ENCODE peak calls at places on chromosomes 2 and 18, in five cellular contexts. One of them, this sample, is unnamed.

GRCh38 chr18:37980556-37980955 is 415.0 kb upstream of the CELF4 start:
- DNase-seq in brain microvascular endothelial cell: no peak
- DNase-seq in keratinocyte: no peak
- DNase-seq in choroid plexus epithelial cell: no peak
- DNase-seq in cardiac fibroblast: no peak
- DNase-seq in this sample: no peak

GRCh38 chr2:88022522-88022921 is 6.2 kb upstream of the RNU2-63P start:
- DNase-seq in brain microvascular endothelial cell: no peak
- DNase-seq in keratinocyte: no peak
- DNase-seq in choroid plexus epithelial cell: no peak
- DNase-seq in cardiac fibroblast: no peak
- DNase-seq in this sample: no peak

GRCh38 chr2:227862741-227863588 is 8.5 kb upstream of the DAW1 start:
- DNase-seq in brain microvascular endothelial cell: peak
- DNase-seq in keratinocyte: peak
- DNase-seq in choroid plexus epithelial cell: peak
- DNase-seq in cardiac fibroblast: peak
- DNase-seq in this sample: peak

GRCh38 chr18:55485666-55486065 is 102.3 kb downstream of the TCF4 start:
- DNase-seq in brain microvascular endothelial cell: peak
- DNase-seq in keratinocyte: no peak
- DNase-seq in choroid plexus epithelial cell: peak
- DNase-seq in cardiac fibroblast: peak
- DNase-seq in this sample: peak

GRCh38 chr2:18117592-18117991 is 239.1 kb downstream of the KCNS3 start:
- DNase-seq in brain microvascular endothelial cell: peak
- DNase-seq in keratinocyte: peak
- DNase-seq in choroid plexus epithelial cell: peak
- DNase-seq in cardiac fibroblast: peak
- DNase-seq in this sample: peak

GRCh38 chr18:24490545-24490944 is 30.1 kb downstream of the HRH4 start:
- DNase-seq in brain microvascular endothelial cell: no peak
- DNase-seq in keratinocyte: no peak
- DNase-seq in choroid plexus epithelial cell: no peak
- DNase-seq in cardiac fibroblast: peak
- DNase-seq in this sample: no peak

GRCh38 chr2:160140471-160140870 is 59.6 kb downstream of the ITGB6 start:
- DNase-seq in brain microvascular endothelial cell: peak
- DNase-seq in keratinocyte: no peak
- DNase-seq in choroid plexus epithelial cell: peak
- DNase-seq in cardiac fibroblast: peak
- DNase-seq in this sample: no peak

GRCh38 chr2:146602383-146602782 is 1242.4 kb upstream of the ACVR2A start:
- DNase-seq in brain microvascular endothelial cell: peak
- DNase-seq in keratinocyte: no peak
- DNase-seq in choroid plexus epithelial cell: peak
- DNase-seq in cardiac fibroblast: peak
- DNase-seq in this sample: peak

GRCh38 chr18:67735506-67735905 is 219.0 kb upstream of the DSEL start:
- DNase-seq in brain microvascular endothelial cell: no peak
- DNase-seq in keratinocyte: no peak
- DNase-seq in choroid plexus epithelial cell: no peak
- DNase-seq in cardiac fibroblast: no peak
- DNase-seq in this sample: peak

GRCh38 chr2:173058097-173058496 is 17.5 kb upstream of the MAP3K20 start:
- DNase-seq in brain microvascular endothelial cell: no peak
- DNase-seq in keratinocyte: no peak
- DNase-seq in choroid plexus epithelial cell: no peak
- DNase-seq in cardiac fibroblast: peak
- DNase-seq in this sample: no peak

GRCh38 chr2:230788554-230789175 is 76.0 kb downstream of the CAB39 start:
- DNase-seq in brain microvascular endothelial cell: no peak
- DNase-seq in keratinocyte: no peak
- DNase-seq in choroid plexus epithelial cell: no peak
- DNase-seq in cardiac fibroblast: no peak
- DNase-seq in this sample: no peak

GRCh38 chr18:13570216-13570615 is 156.1 kb downstream of the FAM210A start:
- DNase-seq in brain microvascular endothelial cell: no peak
- DNase-seq in keratinocyte: no peak
- DNase-seq in choroid plexus epithelial cell: no peak
- DNase-seq in cardiac fibroblast: no peak
- DNase-seq in this sample: no peak

GRCh38 chr2:869357-869871 is 81.2 kb upstream of the SNTG2 start:
- DNase-seq in brain microvascular endothelial cell: no peak
- DNase-seq in keratinocyte: no peak
- DNase-seq in choroid plexus epithelial cell: peak
- DNase-seq in cardiac fibroblast: no peak
- DNase-seq in this sample: no peak

GRCh38 chr2:202337706-202338346 is 38.3 kb upstream of the BMPR2 start:
- DNase-seq in brain microvascular endothelial cell: no peak
- DNase-seq in keratinocyte: no peak
- DNase-seq in choroid plexus epithelial cell: no peak
- DNase-seq in cardiac fibroblast: no peak
- DNase-seq in this sample: no peak

GRCh38 chr2:127498386-127498785 is 27.9 kb downstream of the IWS1 start:
- DNase-seq in brain microvascular endothelial cell: no peak
- DNase-seq in keratinocyte: no peak
- DNase-seq in choroid plexus epithelial cell: peak
- DNase-seq in cardiac fibroblast: peak
- DNase-seq in this sample: peak

GRCh38 chr2:119367472-119368099 is 809 bp downstream of the DBI start:
- DNase-seq in brain microvascular endothelial cell: no peak
- DNase-seq in keratinocyte: no peak
- DNase-seq in choroid plexus epithelial cell: peak
- DNase-seq in cardiac fibroblast: no peak
- DNase-seq in this sample: peak

GRCh38 chr2:180848393-180848792 is 132.0 kb upstream of the UBE2E3 start:
- DNase-seq in brain microvascular endothelial cell: no peak
- DNase-seq in keratinocyte: no peak
- DNase-seq in choroid plexus epithelial cell: no peak
- DNase-seq in cardiac fibroblast: no peak
- DNase-seq in this sample: peak

GRCh38 chr2:37590119-37590571 is 81.3 kb downstream of the CDC42EP3 start:
- DNase-seq in brain microvascular endothelial cell: peak
- DNase-seq in keratinocyte: no peak
- DNase-seq in choroid plexus epithelial cell: peak
- DNase-seq in cardiac fibroblast: peak
- DNase-seq in this sample: no peak

GRCh38 chr2:9638532-9638931 is 7.7 kb upstream of the YWHAQ start:
- DNase-seq in brain microvascular endothelial cell: peak
- DNase-seq in keratinocyte: no peak
- DNase-seq in choroid plexus epithelial cell: peak
- DNase-seq in cardiac fibroblast: peak
- DNase-seq in this sample: peak

GRCh38 chr2:60558536-60558935 is 5.1 kb upstream of the BCL11A start:
- DNase-seq in brain microvascular endothelial cell: no peak
- DNase-seq in keratinocyte: no peak
- DNase-seq in choroid plexus epithelial cell: no peak
- DNase-seq in cardiac fibroblast: no peak
- DNase-seq in this sample: no peak

GRCh38 chr2:207674826-207675225 is 36.6 kb upstream of the CCNYL1 start:
- DNase-seq in brain microvascular endothelial cell: no peak
- DNase-seq in keratinocyte: no peak
- DNase-seq in choroid plexus epithelial cell: no peak
- DNase-seq in cardiac fibroblast: no peak
- DNase-seq in this sample: no peak

GRCh38 chr2:16553222-16553621 is 112.4 kb downstream of the CYRIA start:
- DNase-seq in brain microvascular endothelial cell: peak
- DNase-seq in keratinocyte: no peak
- DNase-seq in choroid plexus epithelial cell: peak
- DNase-seq in cardiac fibroblast: peak
- DNase-seq in this sample: peak

GRCh38 chr2:4556136-4556535 is 852.8 kb downstream of the DCDC2C start:
- DNase-seq in brain microvascular endothelial cell: peak
- DNase-seq in keratinocyte: no peak
- DNase-seq in choroid plexus epithelial cell: peak
- DNase-seq in cardiac fibroblast: no peak
- DNase-seq in this sample: no peak
- H3K4me3 ChIP-seq in brain microvascular endothelial cell: no peak
- H3K4me3 ChIP-seq in keratinocyte: no peak
- H3K4me3 ChIP-seq in choroid plexus epithelial cell: no peak
- H3K4me3 ChIP-seq in cardiac fibroblast: no peak
- H3K4me3 ChIP-seq in this sample: no peak

DNA sequence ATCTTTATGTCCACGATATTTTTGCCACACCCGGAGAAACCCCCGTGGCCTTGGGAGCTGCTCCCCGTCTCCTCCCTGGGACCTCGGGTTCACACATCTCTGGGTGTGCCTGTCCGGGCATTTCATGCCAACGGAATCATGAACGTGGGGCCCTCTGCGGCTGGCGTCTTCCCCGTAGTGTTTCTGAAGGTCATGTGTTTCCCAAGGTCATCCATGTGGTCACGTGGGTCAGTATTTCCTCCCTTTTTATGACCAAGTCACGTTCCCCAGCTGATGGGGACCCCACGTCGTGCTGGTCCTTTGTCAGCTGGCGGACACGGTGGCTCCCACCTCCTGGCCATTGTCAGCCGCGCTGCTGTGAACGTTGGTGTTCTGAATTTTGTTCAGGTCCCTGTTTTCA is 135.7 kb downstream of the NFATC1 start:
- DNase-seq in brain microvascular endothelial cell: no peak
- DNase-seq in keratinocyte: no peak
- DNase-seq in choroid plexus epithelial cell: no peak
- DNase-seq in cardiac fibroblast: no peak
- DNase-seq in this sample: no peak
- TF ChIP-seq CTCF in brain microvascular endothelial cell: no peak
- TF ChIP-seq CTCF in keratinocyte: no peak
- TF ChIP-seq CTCF in choroid plexus epithelial cell: no peak
- TF ChIP-seq CTCF in cardiac fibroblast: no peak
- TF ChIP-seq CTCF in this sample: no peak

GRCh38 chr2:26883971-26884370 is 36.0 kb downstream of the DPYSL5 start:
- DNase-seq in brain microvascular endothelial cell: no peak
- DNase-seq in keratinocyte: no peak
- DNase-seq in choroid plexus epithelial cell: no peak
- DNase-seq in cardiac fibroblast: no peak
- DNase-seq in this sample: no peak

GRCh38 chr2:26880910-26881435 is 33.0 kb downstream of the DPYSL5 start:
- DNase-seq in brain microvascular endothelial cell: no peak
- DNase-seq in keratinocyte: no peak
- DNase-seq in choroid plexus epithelial cell: no peak
- DNase-seq in cardiac fibroblast: no peak
- DNase-seq in this sample: no peak

GRCh38 chr2:26887142-26887541 is 39.2 kb downstream of the DPYSL5 start:
- DNase-seq in brain microvascular endothelial cell: no peak
- DNase-seq in keratinocyte: no peak
- DNase-seq in choroid plexus epithelial cell: no peak
- DNase-seq in cardiac fibroblast: no peak
- DNase-seq in this sample: no peak

GRCh38 chr2:26885651-26886329 is 37.9 kb downstream of the DPYSL5 start:
- DNase-seq in brain microvascular endothelial cell: no peak
- DNase-seq in keratinocyte: no peak
- DNase-seq in choroid plexus epithelial cell: no peak
- DNase-seq in cardiac fibroblast: no peak
- DNase-seq in this sample: no peak

DNA sequence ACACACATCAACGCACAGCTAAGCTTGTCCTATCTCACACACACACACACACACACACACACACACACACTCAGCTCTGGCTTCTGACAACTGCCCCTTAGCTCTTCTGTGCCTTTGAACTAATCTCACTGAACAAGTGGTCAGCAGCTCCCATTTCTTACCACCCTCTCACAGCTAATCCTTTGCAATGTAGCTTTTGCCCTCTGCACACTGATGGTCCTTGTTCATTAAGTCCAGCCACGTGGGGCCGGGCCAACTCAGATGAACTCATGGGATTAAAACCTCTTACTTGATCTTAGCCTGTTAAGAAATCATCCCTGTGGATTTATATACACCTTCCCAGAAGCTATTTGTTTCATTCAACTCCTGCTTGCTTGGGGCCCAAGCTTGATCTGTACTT is 36.6 kb downstream of the DPYSL5 start:
- DNase-seq in brain microvascular endothelial cell: no peak
- DNase-seq in keratinocyte: no peak
- DNase-seq in choroid plexus epithelial cell: no peak
- DNase-seq in cardiac fibroblast: no peak
- DNase-seq in this sample: no peak
- H3K4me3 ChIP-seq in brain microvascular endothelial cell: no peak
- H3K4me3 ChIP-seq in keratinocyte: no peak
- H3K4me3 ChIP-seq in choroid plexus epithelial cell: no peak
- H3K4me3 ChIP-seq in cardiac fibroblast: no peak
- H3K4me3 ChIP-seq in this sample: no peak

GRCh38 chr2:74546004-74546403 is 7.7 kb downstream of the LOXL3 start:
- DNase-seq in brain microvascular endothelial cell: no peak
- DNase-seq in keratinocyte: no peak
- DNase-seq in choroid plexus epithelial cell: no peak
- DNase-seq in cardiac fibroblast: no peak
- DNase-seq in this sample: no peak

GRCh38 chr2:74542978-74543377 is 10.8 kb downstream of the LOXL3 start:
- DNase-seq in brain microvascular endothelial cell: no peak
- DNase-seq in keratinocyte: no peak
- DNase-seq in choroid plexus epithelial cell: no peak
- DNase-seq in cardiac fibroblast: no peak
- DNase-seq in this sample: no peak

GRCh38 chr2:74548285-74548918 is 5.3 kb downstream of the LOXL3 start:
- DNase-seq in brain microvascular endothelial cell: no peak
- DNase-seq in keratinocyte: no peak
- DNase-seq in choroid plexus epithelial cell: no peak
- DNase-seq in cardiac fibroblast: no peak
- DNase-seq in this sample: no peak

GRCh38 chr2:74540291-74540690 is 10.6 kb downstream of the HTRA2 start:
- DNase-seq in brain microvascular endothelial cell: no peak
- DNase-seq in keratinocyte: no peak
- DNase-seq in choroid plexus epithelial cell: no peak
- DNase-seq in cardiac fibroblast: no peak
- DNase-seq in this sample: no peak

DNA sequence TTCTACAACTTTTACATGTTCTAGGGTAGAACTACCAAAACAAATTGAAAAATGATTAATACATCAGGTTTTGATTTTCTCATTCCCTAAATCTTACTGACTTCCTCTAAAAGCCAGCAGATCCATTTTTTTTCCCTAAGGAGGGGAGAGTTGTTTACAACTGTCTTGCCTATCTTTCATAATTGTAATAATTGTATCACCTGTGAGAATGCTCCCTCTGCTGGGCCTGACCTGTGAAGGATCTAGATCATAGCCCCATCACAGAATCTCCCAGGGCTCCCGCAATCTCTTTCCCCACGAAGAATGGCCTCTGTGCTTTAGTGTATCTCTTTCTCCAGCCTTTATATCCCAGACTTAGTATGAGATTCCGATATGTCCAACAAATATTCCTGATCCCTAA is 9.1 kb downstream of the LOXL3 start:
- DNase-seq in brain microvascular endothelial cell: no peak
- DNase-seq in keratinocyte: no peak
- DNase-seq in choroid plexus epithelial cell: no peak
- DNase-seq in cardiac fibroblast: no peak
- DNase-seq in this sample: peak
- TF ChIP-seq CTCF in brain microvascular endothelial cell: peak
- TF ChIP-seq CTCF in keratinocyte: peak
- TF ChIP-seq CTCF in choroid plexus epithelial cell: peak
- TF ChIP-seq CTCF in cardiac fibroblast: no peak
- TF ChIP-seq CTCF in this sample: peak

GRCh38 chr2:238851026-238851425 is 3.1 kb downstream of the TWIST2 start:
- DNase-seq in brain microvascular endothelial cell: no peak
- DNase-seq in keratinocyte: no peak
- DNase-seq in choroid plexus epithelial cell: no peak
- DNase-seq in cardiac fibroblast: no peak
- DNase-seq in this sample: no peak
- H3K4me3 ChIP-seq in brain microvascular endothelial cell: no peak
- H3K4me3 ChIP-seq in keratinocyte: no peak
- H3K4me3 ChIP-seq in choroid plexus epithelial cell: no peak
- H3K4me3 ChIP-seq in cardiac fibroblast: no peak
- H3K4me3 ChIP-seq in this sample: no peak

This sample was measured in epithelial cell of esophagus.